ENCODE peak calls at places on chromosome 10, in eight cellular contexts. Z is spleen, Q is upper lobe of right lung, P is NB4, R is astrocyte, E is colonic mucosa, V is fibroblast of the aortic adventitia, I is neuronal stem cell. T is an unnamed sample.

GRCh38 chr10:108301002-108301401 is 1136.5 kb upstream of the SORCS1 start:
- DNase-seq in Q (no peak), R (no peak), I (no peak), V (no peak), P (no peak), E (no peak), Z (no peak), T (no peak)

GRCh38 chr10:97685395-97685958 is 1.6 kb downstream of the AVPI1 start:
- DNase-seq in Q (peak), V (peak), Z (no peak), P (no peak), I (no peak), E (peak), R (no peak), T (no peak)

GRCh38 chr10:98457762-98458161 is 11.0 kb upstream of the HPS1 start:
- DNase-seq in E (no peak), I (no peak), P (no peak), Z (no peak), V (peak), Q (no peak), R (no peak), T (no peak)

GRCh38 chr10:60423920-60424319 is 34.2 kb upstream of the ANK3 start:
- DNase-seq in I (no peak), P (no peak), Z (no peak), R (no peak), V (peak), E (no peak), Q (no peak), T (no peak)

GRCh38 chr10:104299031-104299904 is 30.3 kb downstream of the GSTO2 start:
- DNase-seq in E (no peak), P (no peak), I (no peak), R (peak), Q (no peak), Z (no peak), V (peak), T (no peak)

GRCh38 chr10:27446091-27446918 is 57.8 kb upstream of the RAB18 start:
- DNase-seq in R (peak), V (peak), I (no peak), P (peak), Z (no peak), Q (no peak), E (no peak), T (peak)

GRCh38 chr10:110680473-110681020 is 36.4 kb downstream of the RBM20 start:
- DNase-seq in V (no peak), E (no peak), I (no peak), R (no peak), Q (no peak), Z (no peak), P (no peak), T (no peak)

GRCh38 chr10:99565166-99565565 is 32.4 kb downstream of the NKX2-3 start:
- DNase-seq in I (no peak), E (no peak), Z (no peak), R (no peak), Q (no peak), P (no peak), V (no peak), T (no peak)

GRCh38 chr10:124221356-124222297 is 128.2 kb upstream of the CHST15 start:
- DNase-seq in I (no peak), R (peak), P (no peak), Z (no peak), V (peak), Q (no peak), E (no peak), T (peak)

GRCh38 chr10:131997366-131998049 is 15.8 kb upstream of the BNIP3 start:
- DNase-seq in Q (peak), E (peak), V (peak), R (no peak), P (no peak), I (no peak), Z (peak), T (no peak)

GRCh38 chr10:79312601-79313187 is 34.6 kb upstream of the PPIF start:
- DNase-seq in V (no peak), R (no peak), I (no peak), E (no peak), Z (peak), Q (no peak), P (no peak), T (no peak)

GRCh38 chr10:28293238-28294168 is 9.4 kb downstream of the MPP7 start:
- DNase-seq in Z (no peak), R (peak), E (no peak), P (no peak), I (no peak), Q (no peak), V (peak), T (no peak)

GRCh38 chr10:101848894-101849351 is 5.3 kb upstream of the KCNIP2 start:
- DNase-seq in R (peak), E (no peak), I (no peak), P (peak), Z (no peak), Q (no peak), V (no peak), T (no peak)

GRCh38 chr10:11416974-11417373 is 194.5 kb downstream of the USP6NL start:
- DNase-seq in R (no peak), I (no peak), Z (no peak), Q (no peak), V (no peak), P (no peak), E (no peak), T (no peak)

GRCh38 chr10:76033457-76034196 is 602.2 kb downstream of the LRMDA start:
- DNase-seq in Q (no peak), V (peak), E (no peak), I (no peak), Z (no peak), R (peak), P (peak), T (no peak)

GRCh38 chr10:11154333-11154732 is 136.7 kb downstream of the CELF2 start:
- DNase-seq in E (no peak), Z (no peak), R (no peak), Q (no peak), P (no peak), I (no peak), V (no peak), T (no peak)

GRCh38 chr10:68305889-68306288 is 26.0 kb upstream of the HNRNPH3 start:
- DNase-seq in V (no peak), P (no peak), Z (no peak), Q (no peak), I (no peak), E (no peak), R (no peak), T (no peak)

GRCh38 chr10:110419265-110419664 is 78.4 kb upstream of the DUSP5 start:
- DNase-seq in R (no peak), E (no peak), Z (no peak), V (no peak), P (peak), I (no peak), Q (no peak), T (no peak)

GRCh38 chr10:129163536-129163935 is 303.5 kb upstream of the MGMT start:
- DNase-seq in I (no peak), R (no peak), Q (no peak), V (no peak), Z (no peak), E (no peak), P (no peak), T (no peak)

GRCh38 chr10:124403548-124403947 is 15.2 kb downstream of the OAT start:
- DNase-seq in R (peak), I (peak), Q (no peak), E (no peak), P (peak), V (peak), Z (no peak), T (peak)

GRCh38 chr10:88477343-88478085 is 105.6 kb downstream of the RNLS start:
- DNase-seq in R (peak), E (no peak), P (no peak), Z (no peak), V (peak), Q (no peak), I (no peak), T (no peak)

GRCh38 chr10:51076442-51076841 is 2.2 kb downstream of the PRKG1 start:
- DNase-seq in R (no peak), Z (no peak), I (no peak), V (no peak), Q (no peak), E (no peak), P (no peak), T (no peak)
- H3K4me3 ChIP-seq in R (no peak), Z (no peak), I (no peak), V (peak), Q (peak), E (peak), P (no peak), T (no peak)

GRCh38 chr10:77633376-77633775 is 4.2 kb downstream of the KCNMA1 start:
- DNase-seq in Z (no peak), E (no peak), R (no peak), V (no peak), Q (no peak), P (no peak), I (no peak), T (no peak)

GRCh38 chr10:77636967-77637473 is 588 bp downstream of the KCNMA1 start:
- DNase-seq in I (no peak), V (no peak), E (no peak), R (no peak), Z (peak), P (no peak), Q (no peak), T (no peak)

GRCh38 chr10:77636286-77636966 is 1.2 kb downstream of the KCNMA1 start:
- DNase-seq in Q (no peak), E (no peak), P (no peak), V (no peak), I (no peak), Z (no peak), R (no peak), T (no peak)

GRCh38 chr10:77635402-77636227 is 2.0 kb downstream of the KCNMA1 start:
- DNase-seq in R (no peak), E (no peak), Z (no peak), Q (no peak), P (no peak), I (no peak), V (no peak), T (no peak)

DNA sequence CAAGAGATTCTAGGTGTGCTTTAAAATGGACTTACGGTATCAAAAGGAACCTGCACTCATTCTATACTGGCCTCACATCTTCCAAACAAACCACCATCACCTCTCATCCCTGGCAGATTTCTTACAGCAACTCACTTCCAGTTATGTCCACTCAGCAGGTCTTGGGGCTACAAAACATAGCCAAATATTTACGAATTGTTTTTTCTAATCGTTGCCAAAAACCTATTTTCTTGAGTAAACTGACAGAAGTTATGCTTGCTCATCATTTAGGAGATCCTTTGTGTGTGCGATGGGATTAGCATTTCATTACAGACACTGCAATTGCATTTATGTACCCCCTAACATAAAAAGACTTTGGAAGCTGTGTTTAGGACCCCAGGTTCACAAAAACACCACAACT is 2.7 kb downstream of the KCNMA1 start:
- DNase-seq in R (no peak), V (no peak), I (no peak), Z (no peak), E (no peak), Q (no peak), P (no peak), T (no peak)
- H3K4me3 ChIP-seq in R (peak), V (no peak), I (no peak), Z (no peak), E (no peak), Q (no peak), P (no peak), T (no peak)

GRCh38 chr10:72331575-72332422 is 22.9 kb downstream of the DNAJB12 start:
- DNase-seq in R (peak), Q (peak), V (peak), P (peak), E (peak), Z (peak), I (peak), T (peak)
- H3K4me3 ChIP-seq in R (no peak), Q (peak), V (no peak), P (peak), E (no peak), Z (no peak), I (no peak), T (peak)

DNA sequence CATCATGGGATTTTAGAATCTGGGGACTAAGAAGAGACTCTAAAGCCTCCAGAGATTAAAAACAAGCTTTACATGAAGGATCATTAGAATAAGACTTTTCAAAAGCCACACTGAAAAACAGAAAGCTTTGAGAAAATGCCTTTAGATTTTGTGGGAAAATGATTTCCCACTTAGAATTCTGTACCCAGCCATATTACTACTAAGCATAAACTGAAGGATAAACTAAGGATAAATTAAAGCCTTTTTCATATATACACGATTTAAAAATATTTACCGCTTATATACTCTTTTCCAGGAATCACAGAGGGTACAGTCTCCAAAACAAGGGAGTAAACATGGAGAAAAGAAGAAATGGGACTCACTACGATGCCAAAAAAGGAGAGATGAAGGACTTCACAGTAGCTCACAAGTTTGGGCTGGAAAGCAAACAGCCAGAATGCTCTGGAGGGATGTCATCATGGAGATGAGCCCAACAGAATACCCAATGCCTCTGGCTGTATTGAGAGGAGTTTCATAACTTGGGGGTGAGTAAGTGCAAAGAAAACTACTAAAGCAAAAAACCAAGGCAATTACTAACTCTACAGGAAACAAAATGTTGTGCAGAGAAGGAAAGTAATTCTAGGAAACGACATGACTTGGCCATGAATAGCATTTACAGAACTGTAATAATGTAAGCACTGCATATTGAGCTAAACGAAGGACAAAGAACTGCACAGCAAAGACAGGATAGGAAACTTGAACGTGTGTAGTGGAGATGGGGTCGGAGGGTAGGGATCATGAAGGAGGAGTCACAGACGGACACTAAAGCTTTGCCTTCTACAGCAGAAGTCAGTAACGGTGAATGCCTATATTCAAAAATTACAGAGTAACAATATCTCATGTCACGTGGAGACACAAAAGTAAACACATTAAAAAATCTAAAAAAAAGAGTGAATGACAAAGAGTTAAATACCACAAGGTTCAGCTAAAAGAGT is 61.4 kb upstream of the ASAH2 start:
- DNase-seq in E (no peak), V (peak), Z (no peak), P (no peak), R (peak), I (no peak), Q (no peak), T (no peak)
- H3K4me3 ChIP-seq in E (no peak), V (no peak), Z (no peak), P (no peak), R (no peak), I (no peak), Q (no peak), T (no peak)

GRCh38 chr10:123135415-123136141 is at the start of gene HMX3:
- DNase-seq in Z (no peak), E (no peak), Q (no peak), P (peak), I (no peak), R (no peak), V (no peak), T (peak)
- H3K4me3 ChIP-seq in Z (peak), E (peak), Q (peak), P (peak), I (peak), R (no peak), V (peak), T (peak)

GRCh38 chr10:72322030-72322279 is 32.8 kb downstream of the DNAJB12 start:
- DNase-seq in Z (peak), R (no peak), V (no peak), Q (no peak), I (no peak), E (no peak), P (no peak), T (no peak)
- H3K4me3 ChIP-seq in Z (no peak), R (no peak), V (no peak), Q (no peak), I (no peak), E (no peak), P (no peak), T (no peak)

GRCh38 chr10:93915603-93916002 is 21.8 kb downstream of the SLC35G1 start:
- DNase-seq in V (no peak), I (no peak), E (no peak), P (no peak), Z (no peak), R (no peak), Q (no peak), T (no peak)

GRCh38 chr10:93916257-93917063 is 22.7 kb downstream of the SLC35G1 start:
- DNase-seq in P (peak), Q (no peak), E (no peak), I (no peak), R (peak), V (peak), Z (no peak), T (no peak)

GRCh38 chr10:93913706-93914105 is 19.9 kb downstream of the SLC35G1 start:
- DNase-seq in V (no peak), I (no peak), P (no peak), Z (no peak), R (no peak), E (no peak), Q (no peak), T (no peak)

GRCh38 chr10:93917814-93918213 is 24.0 kb downstream of the SLC35G1 start:
- DNase-seq in V (no peak), R (no peak), I (no peak), E (no peak), Z (no peak), Q (no peak), P (no peak), T (no peak)

DNA sequence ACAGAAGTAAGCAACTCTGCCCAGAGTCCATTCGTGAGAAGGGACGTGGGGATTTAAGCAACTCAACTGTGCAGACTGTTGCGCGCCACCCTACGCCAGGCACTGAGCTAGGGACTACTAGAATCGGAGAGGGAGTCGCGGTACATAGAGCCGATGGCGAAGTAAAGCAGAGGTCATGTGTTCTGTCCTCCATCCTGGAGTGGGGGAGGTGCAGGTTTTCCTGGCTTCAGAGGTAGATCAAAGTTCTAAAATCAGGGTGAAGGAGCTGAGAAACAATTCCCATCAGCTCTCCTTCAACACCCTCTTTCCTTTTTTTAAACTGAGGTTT is 23.2 kb downstream of the SLC35G1 start:
- DNase-seq in I (no peak), E (peak), Q (no peak), P (no peak), Z (no peak), R (no peak), V (no peak), T (no peak)
- H3K4me3 ChIP-seq in I (no peak), E (peak), Q (no peak), P (no peak), Z (no peak), R (no peak), V (no peak), T (no peak)

GRCh38 chr10:6092731-6093130 is 3.9 kb downstream of the RBM17 start:
- DNase-seq in I (no peak), P (no peak), Q (no peak), V (no peak), E (no peak), Z (no peak), R (no peak), T (no peak)

GRCh38 chr10:6088721-6089333 is at the start of gene RBM17:
- DNase-seq in E (peak), Z (peak), R (peak), Q (peak), I (peak), P (peak), V (peak), T (peak)

GRCh38 chr10:6095810-6096209 is 7.0 kb downstream of the RBM17 start:
- DNase-seq in E (no peak), Q (no peak), R (no peak), I (no peak), Z (no peak), V (no peak), P (no peak), T (no peak)

GRCh38 chr10:6089334-6090219 is 743 bp downstream of the RBM17 start:
- DNase-seq in Q (peak), E (peak), I (peak), V (peak), P (peak), Z (peak), R (peak), T (no peak)

DNA sequence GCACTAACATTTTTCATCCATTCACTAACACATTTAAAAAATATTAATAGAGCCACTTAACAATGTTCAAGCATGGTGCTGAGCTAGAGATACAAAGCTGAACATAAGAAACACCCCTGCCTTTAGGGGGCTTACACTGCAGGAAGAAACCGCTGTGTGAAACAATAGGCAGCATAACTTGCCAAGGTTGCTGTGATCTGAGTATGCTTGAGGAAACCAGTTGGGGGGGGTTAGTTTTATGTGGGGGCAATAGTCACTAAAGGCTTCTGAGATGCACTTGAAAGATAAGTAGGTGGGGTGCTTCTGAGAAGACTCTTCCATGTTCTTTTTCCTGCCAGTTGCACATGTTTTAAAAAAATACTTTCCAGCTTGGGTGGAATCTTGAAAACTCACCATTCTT is 2.8 kb downstream of the RBM17 start:
- DNase-seq in R (no peak), Q (no peak), P (peak), E (no peak), Z (no peak), V (peak), I (no peak), T (peak)
- H3K4me3 ChIP-seq in R (no peak), Q (no peak), P (peak), E (no peak), Z (no peak), V (no peak), I (no peak), T (no peak)